ENCODE peak calls at places on chromosomes 6 and 20, in ten cellular contexts. B is LNCaP clone FGC; A is T-cell; G is CD4-positive, alpha-beta memory T cell; V is erythroblast; Y is activated T-helper 1 cell treated with anti-CD3 and anti-CD28 coated beads, Interleukin-2, amount 50 U/mL, for 16 hours; F is NCI-H2171 treated with DMSO at 0.1 percent for 48 hours; M is caudate nucleus; W is effector CD4-positive, alpha-beta T cell; P is midbrain. J is an unnamed sample.

GRCh38 chr6:168062346-168063289 is 16.4 kb downstream of the FRMD1 start:
- DNase-seq in G (no peak), Y (no peak), M (no peak), F (no peak), W (no peak), A (no peak), P (no peak), V (no peak), B (no peak), J (no peak)

GRCh38 chr6:162854228-162854627 is 126.5 kb downstream of the PACRG start:
- DNase-seq in Y (no peak), M (no peak), P (peak; percentile 48), W (no peak), A (no peak), B (peak; percentile 55), G (no peak), V (no peak), F (peak; percentile 28), J (no peak)

GRCh38 chr6:132282696-132283095 is 118.6 kb downstream of the MOXD1 start:
- DNase-seq in W (no peak), P (no peak), M (no peak), F (no peak), A (no peak), Y (no peak), G (no peak), V (no peak), B (no peak), J (no peak)

GRCh38 chr20:687468-688203 is 12.0 kb upstream of the SCRT2 start:
- DNase-seq in F (no peak), A (no peak), W (no peak), P (no peak), Y (no peak), V (no peak), G (no peak), M (no peak), B (no peak), J (no peak)

GRCh38 chr6:43078651-43079050 is 2.5 kb downstream of the PTK7 start:
- DNase-seq in P (no peak), V (no peak), M (no peak), B (no peak), Y (no peak), A (no peak), W (no peak), F (no peak), G (no peak), J (no peak)

GRCh38 chr6:2579789-2580570 is 170.7 kb downstream of the MYLK4 start:
- DNase-seq in P (no peak), Y (no peak), M (no peak), A (no peak), W (no peak), B (no peak), V (no peak), F (no peak), G (no peak), J (no peak)

GRCh38 chr6:14147891-14148290 is 30.3 kb downstream of the CD83 start:
- DNase-seq in M (no peak), Y (no peak), V (no peak), A (no peak), G (no peak), W (no peak), F (no peak), P (no peak), B (no peak), J (no peak)

GRCh38 chr6:34656378-34657036 is 40.1 kb downstream of the ILRUN start:
- DNase-seq in Y (peak; percentile 10), F (no peak), G (peak; percentile 31), V (peak; percentile 79), B (peak; percentile 81), W (peak; percentile 12), A (no peak), P (peak; percentile 11), M (no peak), J (no peak)

GRCh38 chr6:108167449-108167903 is 1.7 kb downstream of the NR2E1 start:
- DNase-seq in W (no peak), A (no peak), G (no peak), Y (no peak), P (no peak), F (no peak), M (no peak), V (peak; percentile 22), B (no peak), J (no peak)

GRCh38 chr6:26465776-26466175 is 8.0 kb downstream of the BTN2A1 start:
- DNase-seq in B (no peak), A (no peak), W (no peak), P (no peak), G (no peak), Y (no peak), M (no peak), V (no peak), F (no peak), J (no peak)

GRCh38 chr6:62090442-62091229 is 195.4 kb downstream of the KHDRBS2 start:
- DNase-seq in M (no peak), F (no peak), G (no peak), P (no peak), B (no peak), A (no peak), Y (no peak), W (no peak), V (no peak), J (no peak)

GRCh38 chr20:25532015-25532751 is 53.1 kb downstream of the NINL start:
- DNase-seq in V (no peak), W (no peak), A (no peak), F (no peak), P (peak; percentile 59), M (no peak), G (no peak), B (no peak), Y (no peak), J (no peak)

GRCh38 chr6:38753707-38754106 is 38.6 kb downstream of the DNAH8 start:
- DNase-seq in V (no peak), M (no peak), Y (no peak), F (no peak), P (no peak), W (no peak), G (no peak), B (no peak), A (no peak), J (no peak)

GRCh38 chr6:52551483-52552277 is 25.2 kb downstream of the TRAM2 start:
- DNase-seq in P (no peak), F (peak; percentile 90), V (no peak), B (peak; percentile 80), Y (no peak), A (no peak), G (no peak), M (no peak), W (no peak), J (peak; percentile 80)

GRCh38 chr6:41695825-41696224 is 39.6 kb downstream of the TFEB start:
- DNase-seq in F (no peak), W (no peak), B (no peak), G (no peak), P (no peak), A (no peak), M (no peak), Y (no peak), V (no peak), J (no peak)

GRCh38 chr6:121302882-121303281 is 31.4 kb downstream of the TBC1D32 start:
- DNase-seq in B (no peak), W (no peak), A (no peak), M (no peak), V (no peak), P (no peak), G (no peak), F (no peak), Y (no peak), J (no peak)